ENCODE peak calls at places on chromosome X, in seven cellular contexts. W, Q, P, F, A, G and X are unnamed samples.

GRCh38 chrX:24301060-24301459 is 12.8 kb downstream of the SUPT20HL2 start:
- DNase-seq in F (no peak), W (no peak), A (no peak), P (no peak), G (no peak), Q (no peak), X (no peak)

GRCh38 chrX:53018627-53019026 is 30.0 kb upstream of the GPR173 start:
- DNase-seq in P (no peak), W (no peak), A (no peak), Q (no peak), G (no peak), F (no peak), X (no peak)

GRCh38 chrX:107447642-107448041 is 1.8 kb upstream of the FRMPD3 start:
- DNase-seq in G (no peak), A (no peak), W (no peak), P (no peak), Q (no peak), F (no peak), X (no peak)

GRCh38 chrX:17039826-17040225 is 93.4 kb downstream of the REPS2 start:
- DNase-seq in W (no peak), A (no peak), F (no peak), Q (no peak), G (no peak), P (no peak), X (peak)

GRCh38 chrX:109997786-109998452 is 5.0 kb upstream of the TMEM164 start:
- DNase-seq in W (no peak), G (no peak), P (no peak), F (no peak), A (no peak), Q (no peak), X (no peak)

GRCh38 chrX:46257451-46257879 is 287.8 kb downstream of the ZNF674 start:
- DNase-seq in P (no peak), G (no peak), Q (no peak), A (no peak), F (no peak), W (no peak), X (no peak)

GRCh38 chrX:48631376-48632090 is 34.2 kb downstream of the WDR13 start:
- DNase-seq in F (peak), A (peak), Q (peak), W (peak), P (peak), G (peak), X (peak)

GRCh38 chrX:130172127-130172834 is 519 bp downstream of the RAB33A start:
- DNase-seq in P (no peak), W (no peak), A (no peak), Q (no peak), G (no peak), F (no peak), X (no peak)

GRCh38 chrX:21741869-21742701 is 15.8 kb downstream of the SMPX start:
- DNase-seq in W (no peak), F (no peak), G (no peak), A (no peak), P (no peak), Q (no peak), X (no peak)

GRCh38 chrX:10598540-10598939 is 21.8 kb downstream of the MID1 start:
- DNase-seq in W (no peak), F (no peak), Q (no peak), P (no peak), A (no peak), G (no peak), X (no peak)

GRCh38 chrX:7582191-7582590 is 260.8 kb upstream of the VCX start:
- DNase-seq in F (no peak), W (no peak), G (no peak), Q (no peak), P (no peak), A (no peak), X (no peak)

GRCh38 chrX:153821066-153821465 is 9.3 kb downstream of the PDZD4 start:
- DNase-seq in F (no peak), Q (no peak), A (no peak), P (no peak), G (no peak), W (no peak), X (no peak)

GRCh38 chrX:1545776-1546408 is 8.9 kb upstream of the P2RY8 start:
- DNase-seq in W (no peak), P (no peak), Q (no peak), G (no peak), A (no peak), F (no peak), X (no peak)

GRCh38 chrX:103734125-103734760 is 23.5 kb downstream of the TMEM31 start:
- DNase-seq in A (no peak), Q (no peak), F (no peak), P (no peak), W (no peak), G (no peak), X (no peak)

DNA sequence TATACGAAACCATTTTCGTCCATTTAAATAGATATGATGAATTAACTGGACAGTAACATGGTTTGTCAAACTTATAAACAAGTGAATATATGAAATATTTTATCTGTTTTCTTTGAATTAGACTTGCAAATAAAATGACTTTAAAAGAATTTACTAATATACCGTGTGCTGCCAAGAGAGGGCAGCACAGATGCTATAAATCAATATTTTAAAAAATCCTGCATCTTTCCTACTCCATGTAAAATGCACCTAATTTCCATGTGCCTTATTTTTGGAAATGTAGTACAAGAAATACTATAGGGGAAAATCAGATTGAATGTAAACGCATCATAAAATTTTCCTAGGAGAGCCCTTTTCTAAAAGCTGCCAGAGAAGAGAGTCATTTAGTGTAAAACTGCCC is 62.2 kb downstream of the PRKX start:
- DNase-seq in W (no peak), A (peak), P (no peak), G (no peak), F (no peak), Q (no peak), X (peak)
- TF ChIP-seq CTCF in W (peak), A (peak), P (peak), G (no peak), F (peak), Q (no peak), X (peak)

GRCh38 chrX:114584434-114584943 is 603 bp downstream of the HTR2C start:
- DNase-seq in P (peak), W (peak), Q (peak), F (no peak), A (no peak), G (no peak), X (no peak)
- TF ChIP-seq CTCF in P (no peak), W (no peak), Q (no peak), F (no peak), A (no peak), G (no peak), X (no peak)

GRCh38 chrX:125439194-125439849 is 119.7 kb downstream of the TEX13C start:
- DNase-seq in G (no peak), Q (no peak), P (no peak), W (no peak), F (no peak), A (no peak), X (no peak)

DNA sequence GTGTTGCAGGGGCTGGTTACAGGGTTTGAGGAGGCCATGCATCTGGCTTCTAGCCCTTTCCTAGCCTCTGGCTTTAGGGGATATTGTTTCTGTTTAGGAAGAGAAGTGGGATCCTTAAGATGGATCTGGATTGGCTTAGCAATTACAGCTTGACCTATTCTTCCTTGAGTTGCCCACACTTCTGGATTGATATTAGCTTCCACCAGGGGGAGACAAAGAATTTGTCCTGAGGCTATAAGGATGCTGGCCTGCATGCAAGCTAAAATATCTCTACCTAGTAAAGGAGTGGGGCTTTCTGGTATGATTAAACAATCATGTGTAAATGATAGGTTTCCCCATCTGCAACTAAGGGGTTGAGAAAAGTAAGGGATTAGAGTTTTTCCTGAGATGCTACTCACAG is 117.2 kb downstream of the TEX13C start:
- DNase-seq in Q (no peak), P (no peak), F (no peak), W (no peak), G (no peak), A (no peak), X (no peak)
- TF ChIP-seq CTCF in Q (no peak), P (peak), F (peak), W (no peak), G (no peak), A (no peak), X (no peak)

GRCh38 chrX:11759461-11760311 is 1.6 kb downstream of the MSL3 start:
- DNase-seq in A (peak), Q (peak), F (peak), P (peak), G (peak), W (no peak), X (peak)
- TF ChIP-seq CTCF in A (no peak), Q (no peak), F (no peak), P (no peak), G (peak), W (no peak), X (no peak)

GRCh38 chrX:150146271-150146888 is 208.1 kb upstream of the EOLA2 start:
- DNase-seq in F (no peak), G (no peak), A (no peak), P (no peak), W (no peak), Q (no peak), X (no peak)
- TF ChIP-seq CTCF in F (no peak), G (no peak), A (peak), P (no peak), W (no peak), Q (no peak), X (no peak)